ENCODE peak calls at places on chromosomes 16 and 17, in four cellular contexts. G is H1, L is HepG2, E is K562. C is an unnamed sample.

GRCh38 chr17:30514895-30515596 is 37.8 kb downstream of the GOSR1 start:
- DNase-seq in L (no peak), G (no peak), E (no peak), C (no peak)

GRCh38 chr17:3984719-3985444 is 20.6 kb upstream of the ATP2A3 start:
- DNase-seq in G (no peak), L (no peak), E (no peak), C (peak)

GRCh38 chr17:31385428-31386285 is 5.8 kb upstream of the RAB11FIP4 start:
- DNase-seq in E (no peak), L (no peak), G (no peak), C (no peak)

GRCh38 chr17:35117984-35118383 is 1.7 kb downstream of the RAD51D start:
- DNase-seq in E (no peak), L (peak), G (no peak), C (peak)

GRCh38 chr17:10875984-10876555 is 38.2 kb upstream of the PIRT start:
- DNase-seq in G (no peak), E (peak), L (peak), C (peak)

GRCh38 chr17:71320009-71320796 is 800.6 kb upstream of the SOX9 start:
- DNase-seq in E (no peak), G (no peak), L (no peak), C (no peak)

GRCh38 chr17:45320931-45321461 is 4.2 kb upstream of the MAP3K14 start:
- DNase-seq in E (peak), L (no peak), G (no peak), C (peak)

GRCh38 chr16:87233928-87234327 is 83.3 kb downstream of the C16orf95 start:
- DNase-seq in G (no peak), L (peak), E (peak), C (no peak)

GRCh38 chr16:2519711-2520080 is 475 bp upstream of the AMDHD2 start:
- DNase-seq in E (no peak), L (no peak), G (no peak), C (no peak)

GRCh38 chr17:43125967-43126910 is 1.1 kb upstream of the BRCA1 start:
- DNase-seq in L (peak), G (no peak), E (peak), C (no peak)

GRCh38 chr17:75698659-75699058 is 22.6 kb upstream of the ITGB4 start:
- DNase-seq in L (no peak), G (no peak), E (no peak), C (no peak)

GRCh38 chr17:41617698-41618097 is 5.1 kb upstream of the KRT16 start:
- DNase-seq in L (no peak), G (no peak), E (no peak), C (no peak)

GRCh38 chr17:77898521-77899434 is 59.7 kb upstream of the TNRC6C start:
- DNase-seq in L (no peak), G (no peak), E (no peak), C (no peak)

GRCh38 chr17:74453665-74454196 is 12.7 kb upstream of the CD300A start:
- DNase-seq in L (no peak), G (no peak), E (peak), C (peak)

GRCh38 chr16:64092284-64092683 is 1029.6 kb downstream of the CDH11 start:
- DNase-seq in E (no peak), G (no peak), L (no peak), C (no peak)

GRCh38 chr17:44979426-44980273 is 11.5 kb upstream of the C1QL1 start:
- DNase-seq in E (peak), L (no peak), G (no peak), C (no peak)

GRCh38 chr17:79994602-79995001 is 41.1 kb downstream of the TBC1D16 start:
- DNase-seq in L (no peak), G (no peak), E (no peak), C (no peak)

GRCh38 chr16:87138316-87138715 is 178.9 kb downstream of the C16orf95 start:
- DNase-seq in L (no peak), G (no peak), E (no peak), C (no peak)

GRCh38 chr16:16881771-16882170 is 502.8 kb downstream of the NPIPA7 start:
- DNase-seq in E (no peak), G (no peak), L (no peak), C (no peak)

GRCh38 chr16:14562691-14563491 is 67.2 kb downstream of the PARN start:
- DNase-seq in L (peak), E (no peak), G (no peak), C (peak)

GRCh38 chr16:17343028-17343427 is 127.7 kb downstream of the XYLT1 start:
- DNase-seq in G (no peak), L (no peak), E (no peak), C (no peak)

GRCh38 chr17:15441315-15441714 is 26.1 kb downstream of the CDRT4 start:
- DNase-seq in L (no peak), E (peak), G (no peak), C (no peak)

GRCh38 chr17:1645207-1646171 is at the start of gene SCARF1:
- DNase-seq in E (no peak), L (no peak), G (no peak), C (no peak)

GRCh38 chr17:39872700-39873099 is 4.7 kb downstream of the ZPBP2 start:
- DNase-seq in G (no peak), L (peak), E (no peak), C (no peak)

GRCh38 chr16:57166951-57167350 is 18.9 kb downstream of the PSME3IP1 start:
- DNase-seq in G (no peak), E (no peak), L (no peak), C (no peak)

GRCh38 chr17:81673561-81674258 is 7.2 kb downstream of the CCDC137 start:
- DNase-seq in L (no peak), E (no peak), G (no peak), C (no peak)

GRCh38 chr17:66637491-66637890 is 197.4 kb upstream of the CACNG5 start:
- DNase-seq in G (no peak), E (no peak), L (no peak), C (no peak)

GRCh38 chr17:42387663-42388380 is 420 bp downstream of the STAT3 start:
- DNase-seq in G (no peak), L (no peak), E (peak), C (no peak)

GRCh38 chr16:31008154-31008950 is 2.1 kb downstream of the STX1B start:
- DNase-seq in L (no peak), E (no peak), G (no peak), C (no peak)

GRCh38 chr17:43532581-43532980 is 13.6 kb downstream of the ETV4 start:
- DNase-seq in L (no peak), G (no peak), E (no peak), C (no peak)

GRCh38 chr17:7820231-7820630 is 13.8 kb upstream of the KDM6B start:
- DNase-seq in G (no peak), L (no peak), E (no peak), C (no peak)

DNA sequence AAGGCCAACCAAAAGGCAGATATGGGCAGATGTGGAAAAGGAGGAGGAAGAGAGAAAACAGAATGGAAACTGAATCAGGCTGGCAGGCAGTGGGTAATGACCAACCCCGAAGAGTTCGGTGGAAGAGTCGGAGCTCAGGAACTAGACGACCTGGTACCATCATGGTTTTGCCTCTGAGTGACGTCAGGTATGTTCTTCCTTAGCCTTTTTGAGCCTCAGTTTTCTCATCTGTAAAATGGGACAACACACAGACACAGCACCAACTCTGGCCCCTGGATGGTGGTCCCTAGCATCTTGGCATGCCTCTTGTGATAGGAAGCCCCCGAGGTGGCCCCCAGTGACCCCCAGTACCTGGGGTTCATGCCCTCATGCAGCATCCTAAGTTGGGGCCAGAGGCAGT is 37.2 kb upstream of the C16orf82 start:
- DNase-seq in L (no peak), G (no peak), E (no peak), C (no peak)
- TF ChIP-seq EP300 in L (no peak), G (no peak), E (no peak), C (no peak)

GRCh38 chr16:23535901-23536300 is 21.2 kb downstream of the EARS2 start:
- DNase-seq in L (no peak), G (no peak), E (no peak), C (no peak)
- TF ChIP-seq MAFK in L (no peak), G (no peak), E (no peak), C (no peak)

DNA sequence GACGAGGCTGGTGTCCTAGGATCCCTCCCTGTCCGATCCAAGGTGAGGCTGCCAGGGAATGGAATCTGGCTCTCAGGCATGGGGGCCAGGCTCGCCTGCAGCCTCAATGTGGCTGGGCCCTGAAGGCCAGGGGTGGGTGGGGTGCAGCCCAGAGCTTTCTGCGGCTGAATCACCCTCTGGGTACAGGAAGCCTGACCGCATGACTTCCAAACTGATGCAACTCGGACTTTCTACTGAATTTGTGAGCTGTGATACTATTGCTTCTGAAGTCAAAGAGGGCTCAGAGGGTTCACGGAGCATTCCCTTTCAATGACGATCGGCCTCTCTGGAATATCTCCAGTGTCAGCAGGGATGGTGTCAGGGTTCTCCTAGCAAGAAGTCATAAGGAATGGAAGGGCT is 123.7 kb downstream of the METRNL start:
- DNase-seq in L (peak), G (no peak), E (no peak), C (no peak)
- TF ChIP-seq CEBPB in L (peak), G (no peak), E (no peak), C (no peak)

DNA sequence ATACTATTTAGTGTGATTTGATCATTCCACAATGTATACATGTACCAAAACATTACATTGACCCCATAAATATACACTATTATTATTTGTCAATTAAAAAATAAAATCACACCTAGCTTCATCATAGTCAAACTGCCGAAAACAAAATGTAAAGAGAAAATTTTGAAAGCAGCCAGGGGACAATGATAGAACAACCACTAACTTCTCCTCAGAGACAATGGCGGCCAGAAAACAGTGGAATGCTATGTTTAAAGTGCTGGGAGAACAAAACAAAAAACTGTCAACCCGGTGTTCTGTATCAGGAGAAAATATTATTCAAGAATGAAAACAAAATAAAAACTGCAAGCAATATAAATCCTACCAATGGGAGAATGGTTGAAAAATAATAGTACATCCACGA is 63.2 kb downstream of the METRNL start:
- DNase-seq in G (no peak), E (no peak), L (no peak), C (no peak)
- TF ChIP-seq EP300 in G (no peak), E (no peak), L (no peak), C (no peak)

GRCh38 chr16:76123966-76124365 is 153.2 kb upstream of the CNTNAP4 start:
- DNase-seq in E (no peak), G (no peak), L (no peak), C (no peak)

DNA sequence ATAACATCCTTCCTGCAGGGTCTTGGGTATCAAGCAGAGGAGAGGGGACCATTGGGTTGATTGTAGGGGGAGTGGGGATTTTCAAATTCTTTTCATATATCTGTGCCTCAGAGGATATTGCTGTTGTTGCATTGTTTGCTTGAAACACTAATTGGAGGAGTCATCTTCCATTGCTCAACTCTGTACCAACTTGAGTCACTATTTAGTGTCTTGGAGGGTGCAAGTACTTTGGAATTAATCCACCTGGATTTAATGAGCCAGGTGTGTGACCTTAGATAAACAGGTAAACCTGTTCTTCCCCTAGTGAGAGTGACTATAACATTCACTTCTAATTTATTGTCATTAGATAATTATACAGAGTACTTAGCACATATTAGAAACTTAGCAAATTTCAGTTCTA is 151.3 kb upstream of the CNTNAP4 start:
- DNase-seq in E (no peak), L (no peak), G (no peak), C (no peak)
- TF ChIP-seq MAFK in E (no peak), L (no peak), G (no peak), C (no peak)

DNA sequence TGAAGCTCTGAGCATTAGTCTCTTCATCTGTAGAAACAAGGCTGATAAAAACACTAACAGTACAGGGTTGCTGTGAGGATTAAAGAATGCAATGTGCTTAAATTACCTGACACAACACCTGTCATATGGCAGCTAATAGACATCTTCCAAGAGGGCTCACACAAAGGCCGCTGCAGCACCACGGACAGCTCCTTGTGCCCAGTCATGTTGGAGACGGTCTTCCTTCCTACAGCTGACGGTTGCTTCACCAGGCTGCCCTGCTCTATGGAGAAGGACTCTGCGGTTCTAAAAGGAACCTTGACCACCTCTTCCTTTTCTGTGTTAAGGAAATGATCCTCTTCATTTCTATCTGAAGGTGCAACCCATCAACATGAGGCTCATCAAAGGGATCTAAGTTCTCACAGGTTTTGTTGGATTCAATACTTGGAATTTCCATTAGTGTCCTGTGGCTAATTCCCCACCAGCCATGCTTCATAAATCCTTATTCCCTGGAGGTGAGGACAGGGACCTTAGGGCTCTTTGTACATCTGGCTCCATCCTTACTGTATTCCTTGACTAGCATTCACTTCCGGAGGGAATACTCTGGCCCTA is 138.9 kb upstream of the CES5A start:
- DNase-seq in E (peak), L (peak), G (peak), C (peak)
- TF ChIP-seq CEBPB in E (no peak), L (peak), G (peak), C (no peak)

GRCh38 chr16:83552193-83552592 is 255.6 kb upstream of the HSBP1 start:
- DNase-seq in L (no peak), E (no peak), G (no peak), C (no peak)

GRCh38 chr16:83554096-83554495 is 253.7 kb upstream of the HSBP1 start:
- DNase-seq in E (no peak), G (no peak), L (no peak), C (no peak)

GRCh38 chr16:83552930-83553329 is 254.8 kb upstream of the HSBP1 start:
- DNase-seq in G (no peak), L (no peak), E (no peak), C (no peak)

GRCh38 chr16:83549836-83550569 is 257.8 kb upstream of the HSBP1 start:
- DNase-seq in G (no peak), E (no peak), L (no peak), C (no peak)
- TF ChIP-seq EP300 in G (no peak), E (no peak), L (no peak), C (no peak)

C was measured in A549.